ENCODE peak calls at places on chromosomes 2 and 18, in seven cellular contexts. One of them, this sample, is unnamed.

GRCh38 chr2:121888189-121888557 is 132.7 kb downstream of the TSN start:
- DNase-seq in adrenal gland: no peak
- DNase-seq in GM23338: peak
- DNase-seq in fibroblast of the aortic adventitia: no peak
- DNase-seq in suprapubic skin: no peak
- DNase-seq in IMR-90: no peak
- DNase-seq in ovary: no peak
- DNase-seq in this sample: peak

GRCh38 chr2:232839680-232840079 is 30.4 kb upstream of the SNORC start:
- DNase-seq in adrenal gland: peak
- DNase-seq in GM23338: no peak
- DNase-seq in fibroblast of the aortic adventitia: no peak
- DNase-seq in suprapubic skin: no peak
- DNase-seq in IMR-90: no peak
- DNase-seq in ovary: no peak
- DNase-seq in this sample: no peak

GRCh38 chr2:216989335-216990129 is 129.7 kb upstream of the TNP1 start:
- DNase-seq in adrenal gland: no peak
- DNase-seq in GM23338: no peak
- DNase-seq in fibroblast of the aortic adventitia: peak
- DNase-seq in suprapubic skin: no peak
- DNase-seq in IMR-90: peak
- DNase-seq in ovary: no peak
- DNase-seq in this sample: no peak

GRCh38 chr2:168632733-168633132 is 169.7 kb upstream of the NOSTRIN start:
- DNase-seq in adrenal gland: no peak
- DNase-seq in GM23338: peak
- DNase-seq in fibroblast of the aortic adventitia: no peak
- DNase-seq in suprapubic skin: no peak
- DNase-seq in IMR-90: peak
- DNase-seq in ovary: no peak
- DNase-seq in this sample: no peak

GRCh38 chr2:239589270-239589825 is 188.5 kb upstream of the HDAC4 start:
- DNase-seq in adrenal gland: no peak
- DNase-seq in GM23338: no peak
- DNase-seq in fibroblast of the aortic adventitia: no peak
- DNase-seq in suprapubic skin: peak
- DNase-seq in IMR-90: no peak
- DNase-seq in ovary: peak
- DNase-seq in this sample: no peak

GRCh38 chr2:235511187-235511661 is 17.4 kb downstream of the AGAP1 start:
- DNase-seq in adrenal gland: peak
- DNase-seq in GM23338: no peak
- DNase-seq in fibroblast of the aortic adventitia: peak
- DNase-seq in suprapubic skin: no peak
- DNase-seq in IMR-90: peak
- DNase-seq in ovary: no peak
- DNase-seq in this sample: no peak

GRCh38 chr18:31819106-31819924 is 58.6 kb upstream of the SLC25A52 start:
- DNase-seq in adrenal gland: no peak
- DNase-seq in GM23338: peak
- DNase-seq in fibroblast of the aortic adventitia: peak
- DNase-seq in suprapubic skin: no peak
- DNase-seq in IMR-90: peak
- DNase-seq in ovary: no peak
- DNase-seq in this sample: peak

GRCh38 chr2:235500761-235501662 is 7.2 kb downstream of the AGAP1 start:
- DNase-seq in adrenal gland: no peak
- DNase-seq in GM23338: no peak
- DNase-seq in fibroblast of the aortic adventitia: peak
- DNase-seq in suprapubic skin: no peak
- DNase-seq in IMR-90: peak
- DNase-seq in ovary: no peak
- DNase-seq in this sample: no peak

GRCh38 chr18:52716926-52717325 is 376.9 kb downstream of the DCC start:
- DNase-seq in adrenal gland: peak
- DNase-seq in GM23338: peak
- DNase-seq in fibroblast of the aortic adventitia: no peak
- DNase-seq in suprapubic skin: no peak
- DNase-seq in IMR-90: peak
- DNase-seq in ovary: no peak
- DNase-seq in this sample: peak

GRCh38 chr2:110931648-110932047 is 189.1 kb upstream of the BCL2L11 start:
- DNase-seq in adrenal gland: no peak
- DNase-seq in GM23338: no peak
- DNase-seq in fibroblast of the aortic adventitia: peak
- DNase-seq in suprapubic skin: no peak
- DNase-seq in IMR-90: peak
- DNase-seq in ovary: no peak
- DNase-seq in this sample: no peak

GRCh38 chr2:135709992-135710391 is 31.7 kb upstream of the UBXN4 start:
- DNase-seq in adrenal gland: peak
- DNase-seq in GM23338: peak
- DNase-seq in fibroblast of the aortic adventitia: peak
- DNase-seq in suprapubic skin: peak
- DNase-seq in IMR-90: peak
- DNase-seq in ovary: peak
- DNase-seq in this sample: peak

GRCh38 chr2:119431976-119432881 is 575 bp downstream of the TMEM37 start:
- DNase-seq in adrenal gland: peak
- DNase-seq in GM23338: peak
- DNase-seq in fibroblast of the aortic adventitia: peak
- DNase-seq in suprapubic skin: peak
- DNase-seq in IMR-90: peak
- DNase-seq in ovary: peak
- DNase-seq in this sample: no peak

GRCh38 chr2:9273496-9273895 is 66.9 kb downstream of the ASAP2 start:
- DNase-seq in adrenal gland: no peak
- DNase-seq in GM23338: no peak
- DNase-seq in fibroblast of the aortic adventitia: no peak
- DNase-seq in suprapubic skin: no peak
- DNase-seq in IMR-90: no peak
- DNase-seq in ovary: no peak
- DNase-seq in this sample: no peak

GRCh38 chr2:148674063-148675020 is 29.8 kb downstream of the EPC2 start:
- DNase-seq in adrenal gland: no peak
- DNase-seq in GM23338: peak
- DNase-seq in fibroblast of the aortic adventitia: no peak
- DNase-seq in suprapubic skin: no peak
- DNase-seq in IMR-90: peak
- DNase-seq in ovary: no peak
- DNase-seq in this sample: peak

GRCh38 chr2:191038241-191038725 is 24.3 kb upstream of the STAT1 start:
- DNase-seq in adrenal gland: no peak
- DNase-seq in GM23338: no peak
- DNase-seq in fibroblast of the aortic adventitia: peak
- DNase-seq in suprapubic skin: no peak
- DNase-seq in IMR-90: peak
- DNase-seq in ovary: no peak
- DNase-seq in this sample: no peak

GRCh38 chr18:33560686-33561370 is 17.2 kb upstream of the ASXL3 start:
- DNase-seq in adrenal gland: no peak
- DNase-seq in GM23338: peak
- DNase-seq in fibroblast of the aortic adventitia: peak
- DNase-seq in suprapubic skin: no peak
- DNase-seq in IMR-90: peak
- DNase-seq in ovary: no peak
- DNase-seq in this sample: peak

DNA sequence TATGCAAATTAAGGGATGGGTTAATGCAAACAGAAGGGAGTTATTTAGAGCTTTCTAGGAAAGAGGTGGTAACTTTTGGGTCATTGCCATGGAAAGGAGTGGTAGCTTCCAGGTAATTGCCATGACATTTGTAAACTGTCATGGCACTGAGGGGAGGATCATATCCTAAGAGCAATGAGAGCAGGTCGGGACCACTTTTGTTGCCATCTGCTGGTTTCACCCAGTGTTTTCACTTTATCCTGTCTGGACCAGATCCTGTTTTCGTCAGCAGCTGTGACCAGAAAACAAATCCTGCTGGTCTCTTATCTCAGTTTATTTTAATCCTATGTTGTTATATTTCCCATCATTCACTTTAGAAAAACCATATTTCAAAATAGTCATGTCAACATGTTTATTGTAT is 874 bp downstream of the C2orf66 start:
- DNase-seq in adrenal gland: no peak
- DNase-seq in GM23338: peak
- DNase-seq in fibroblast of the aortic adventitia: peak
- DNase-seq in suprapubic skin: no peak
- DNase-seq in IMR-90: no peak
- DNase-seq in ovary: no peak
- DNase-seq in this sample: no peak
- TF ChIP-seq CTCF in adrenal gland: no peak
- TF ChIP-seq CTCF in GM23338: peak
- TF ChIP-seq CTCF in fibroblast of the aortic adventitia: no peak
- TF ChIP-seq CTCF in suprapubic skin: no peak
- TF ChIP-seq CTCF in IMR-90: no peak
- TF ChIP-seq CTCF in ovary: no peak
- TF ChIP-seq CTCF in this sample: no peak

GRCh38 chr2:230793573-230794359 is 71.0 kb upstream of the ITM2C start:
- DNase-seq in adrenal gland: peak
- DNase-seq in GM23338: no peak
- DNase-seq in fibroblast of the aortic adventitia: peak
- DNase-seq in suprapubic skin: peak
- DNase-seq in IMR-90: peak
- DNase-seq in ovary: peak
- DNase-seq in this sample: no peak

GRCh38 chr2:230796280-230796862 is 68.4 kb upstream of the ITM2C start:
- DNase-seq in adrenal gland: no peak
- DNase-seq in GM23338: no peak
- DNase-seq in fibroblast of the aortic adventitia: peak
- DNase-seq in suprapubic skin: no peak
- DNase-seq in IMR-90: peak
- DNase-seq in ovary: no peak
- DNase-seq in this sample: no peak

GRCh38 chr2:230795856-230796255 is 68.9 kb upstream of the ITM2C start:
- DNase-seq in adrenal gland: no peak
- DNase-seq in GM23338: no peak
- DNase-seq in fibroblast of the aortic adventitia: peak
- DNase-seq in suprapubic skin: peak
- DNase-seq in IMR-90: no peak
- DNase-seq in ovary: no peak
- DNase-seq in this sample: no peak

GRCh38 chr2:230797515-230798495 is 66.9 kb upstream of the ITM2C start:
- DNase-seq in adrenal gland: no peak
- DNase-seq in GM23338: no peak
- DNase-seq in fibroblast of the aortic adventitia: no peak
- DNase-seq in suprapubic skin: no peak
- DNase-seq in IMR-90: peak
- DNase-seq in ovary: no peak
- DNase-seq in this sample: no peak

DNA sequence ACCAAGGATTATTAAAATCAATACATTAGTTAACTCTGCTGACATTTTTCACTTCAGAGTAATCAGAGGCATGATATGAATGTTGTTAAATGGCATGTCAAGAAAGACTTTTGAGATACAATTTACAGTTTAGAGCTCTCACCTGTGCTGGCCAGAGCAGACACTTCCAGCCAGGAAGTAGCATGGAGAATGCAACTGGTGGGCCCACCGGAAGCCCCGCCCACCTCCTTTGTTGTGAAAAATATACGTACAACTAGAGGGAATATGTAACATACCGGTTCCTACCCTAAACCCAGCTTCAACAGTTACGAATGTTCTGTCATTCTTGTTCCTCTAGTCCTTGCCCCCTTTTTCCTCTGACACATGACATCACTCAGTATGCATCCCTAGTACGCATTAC is 70.3 kb upstream of the ITM2C start:
- DNase-seq in adrenal gland: no peak
- DNase-seq in GM23338: peak
- DNase-seq in fibroblast of the aortic adventitia: no peak
- DNase-seq in suprapubic skin: no peak
- DNase-seq in IMR-90: peak
- DNase-seq in ovary: no peak
- DNase-seq in this sample: no peak
- H3K4me3 ChIP-seq in adrenal gland: peak
- H3K4me3 ChIP-seq in GM23338: no peak
- H3K4me3 ChIP-seq in fibroblast of the aortic adventitia: no peak
- H3K4me3 ChIP-seq in suprapubic skin: no peak
- H3K4me3 ChIP-seq in IMR-90: no peak
- H3K4me3 ChIP-seq in ovary: no peak
- H3K4me3 ChIP-seq in this sample: no peak

GRCh38 chr2:172995323-172996244 is 80.1 kb upstream of the MAP3K20 start:
- DNase-seq in adrenal gland: no peak
- DNase-seq in GM23338: peak
- DNase-seq in fibroblast of the aortic adventitia: peak
- DNase-seq in suprapubic skin: no peak
- DNase-seq in IMR-90: peak
- DNase-seq in ovary: peak
- DNase-seq in this sample: peak
- TF ChIP-seq CTCF in adrenal gland: no peak
- TF ChIP-seq CTCF in GM23338: peak
- TF ChIP-seq CTCF in fibroblast of the aortic adventitia: peak
- TF ChIP-seq CTCF in suprapubic skin: no peak
- TF ChIP-seq CTCF in IMR-90: peak
- TF ChIP-seq CTCF in ovary: no peak
- TF ChIP-seq CTCF in this sample: peak

GRCh38 chr2:229713371-229714079 is 830 bp downstream of the DNER start:
- DNase-seq in adrenal gland: peak
- DNase-seq in GM23338: peak
- DNase-seq in fibroblast of the aortic adventitia: no peak
- DNase-seq in suprapubic skin: no peak
- DNase-seq in IMR-90: no peak
- DNase-seq in ovary: no peak
- DNase-seq in this sample: no peak
- H3K4me3 ChIP-seq in adrenal gland: peak
- H3K4me3 ChIP-seq in GM23338: peak
- H3K4me3 ChIP-seq in fibroblast of the aortic adventitia: peak
- H3K4me3 ChIP-seq in suprapubic skin: peak
- H3K4me3 ChIP-seq in IMR-90: peak
- H3K4me3 ChIP-seq in ovary: no peak
- H3K4me3 ChIP-seq in this sample: no peak

GRCh38 chr2:180359522-180360282 is 352.6 kb upstream of the CWC22 start:
- DNase-seq in adrenal gland: peak
- DNase-seq in GM23338: peak
- DNase-seq in fibroblast of the aortic adventitia: no peak
- DNase-seq in suprapubic skin: peak
- DNase-seq in IMR-90: no peak
- DNase-seq in ovary: no peak
- DNase-seq in this sample: no peak
- TF ChIP-seq CTCF in adrenal gland: no peak
- TF ChIP-seq CTCF in GM23338: peak
- TF ChIP-seq CTCF in fibroblast of the aortic adventitia: no peak
- TF ChIP-seq CTCF in suprapubic skin: no peak
- TF ChIP-seq CTCF in IMR-90: no peak
- TF ChIP-seq CTCF in ovary: no peak
- TF ChIP-seq CTCF in this sample: no peak

DNA sequence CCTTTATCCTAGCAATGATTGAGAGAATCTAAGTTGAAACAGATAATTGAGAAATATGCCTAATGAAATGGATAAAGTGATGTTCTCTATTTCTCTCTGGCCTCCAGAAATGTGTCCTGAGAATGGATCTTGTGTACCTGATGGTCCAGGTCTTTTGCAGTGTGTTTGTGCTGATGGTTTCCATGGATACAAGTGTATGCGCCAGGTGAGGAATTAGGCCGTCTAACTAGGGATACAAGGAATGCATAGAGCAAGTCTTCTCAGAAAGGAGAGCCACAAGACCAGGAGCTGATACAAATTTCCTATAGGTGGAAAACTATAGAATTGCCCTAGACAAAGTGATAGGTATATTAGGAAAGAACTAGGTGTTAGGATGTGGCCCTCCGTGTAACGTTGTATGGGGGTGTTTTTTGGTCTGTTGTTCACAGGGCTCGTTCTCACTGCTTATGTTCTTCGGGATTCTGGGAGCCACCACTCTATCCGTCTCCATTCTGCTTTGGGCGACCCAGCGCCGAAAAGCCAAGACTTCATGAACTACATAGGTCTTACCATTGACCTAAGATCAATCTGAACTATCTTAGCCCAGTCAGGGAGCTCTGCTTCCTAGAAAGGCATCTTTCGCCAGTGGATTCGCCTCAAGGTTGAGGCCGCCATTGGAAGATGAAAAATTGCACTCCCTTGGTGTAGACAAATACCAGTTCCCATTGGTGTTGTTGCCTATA is 592 bp upstream of the CAD start:
- DNase-seq in adrenal gland: no peak
- DNase-seq in GM23338: peak
- DNase-seq in fibroblast of the aortic adventitia: no peak
- DNase-seq in suprapubic skin: no peak
- DNase-seq in IMR-90: no peak
- DNase-seq in ovary: no peak
- DNase-seq in this sample: no peak
- H3K4me3 ChIP-seq in adrenal gland: peak
- H3K4me3 ChIP-seq in GM23338: peak
- H3K4me3 ChIP-seq in fibroblast of the aortic adventitia: peak
- H3K4me3 ChIP-seq in suprapubic skin: peak
- H3K4me3 ChIP-seq in IMR-90: peak
- H3K4me3 ChIP-seq in ovary: peak
- H3K4me3 ChIP-seq in this sample: peak